ENCODE peak calls at places on chromosomes 1 and 21, in nine cellular contexts. M is glutamatergic neuron; Q is hypothalamus; S is stimulated activated CD4-positive, alpha-beta T cell treated with anti-CD3 and anti-CD28 coated beads, Interleukin-4, amount 100 ng/mL, for 48 hours; K is activated CD4-positive, alpha-beta T cell treated with anti-CD3 and anti-CD28 coated beads, Interleukin-2, amount 50 U/mL, for 48 hours; V is anterior cingulate cortex; R is neural crest cell; N is activated naive CD4-positive, alpha-beta T cell treated with anti-CD3 and anti-CD28 coated beads, Interleukin-2, amount 50 U/mL, for 16 hours; T is iris pigment epithelial cell. B is an unnamed sample.

GRCh38 chr21:38241029-38241740 is 15.6 kb upstream of the KCNJ15 start:
- DNase-seq in T (peak; percentile 25), S (no peak), N (no peak), K (no peak), R (no peak), M (no peak), V (no peak), Q (no peak), B (no peak)

GRCh38 chr1:8040586-8040985 is 14.5 kb upstream of the ERRFI1 start:
- DNase-seq in K (no peak), N (no peak), Q (no peak), R (no peak), S (no peak), M (no peak), T (peak; percentile 99), V (no peak), B (peak; percentile 84)

GRCh38 chr1:55916480-55916879 is 662.9 kb downstream of the PLPP3 start:
- DNase-seq in N (no peak), V (no peak), Q (no peak), K (no peak), S (no peak), T (peak; percentile 30), M (no peak), R (no peak), B (no peak)

GRCh38 chr21:40829308-40829707 is 17.6 kb downstream of the DSCAM start:
- DNase-seq in S (no peak), R (no peak), N (no peak), V (no peak), Q (no peak), M (no peak), K (no peak), T (no peak), B (no peak)

GRCh38 chr1:8903908-8904650 is 25.6 kb upstream of the ENO1 start:
- DNase-seq in Q (no peak), T (peak; percentile 99), N (no peak), R (no peak), M (no peak), S (no peak), K (no peak), V (peak; percentile 22), B (peak; percentile 64)

GRCh38 chr1:18907914-18908845 is 5.8 kb upstream of the ALDH4A1 start:
- DNase-seq in Q (peak; percentile 19), N (no peak), T (peak; percentile 53), M (no peak), R (no peak), S (no peak), K (no peak), V (no peak), B (no peak)

GRCh38 chr1:235923466-235924008 is 56.8 kb upstream of the LYST start:
- DNase-seq in V (no peak), R (no peak), S (no peak), T (no peak), M (no peak), Q (no peak), N (no peak), K (no peak), B (no peak)

GRCh38 chr1:47231314-47232186 is 475 bp downstream of the TAL1 start:
- DNase-seq in M (no peak), V (peak; percentile 31), K (peak; percentile 22), R (peak; percentile 29), N (no peak), Q (no peak), S (no peak), T (peak; percentile 53), B (no peak)

GRCh38 chr1:25795955-25796806 is 3.8 kb upstream of the SELENON start:
- DNase-seq in N (peak; percentile 37), R (no peak), K (peak; percentile 33), S (no peak), Q (no peak), T (no peak), M (no peak), V (no peak), B (no peak)

GRCh38 chr1:164664127-164664526 is 105.1 kb downstream of the PBX1 start:
- DNase-seq in S (no peak), V (no peak), N (no peak), K (no peak), M (no peak), T (no peak), R (no peak), Q (no peak), B (no peak)

GRCh38 chr1:211635602-211636205 is 39.7 kb downstream of the NEK2 start:
- DNase-seq in S (no peak), M (no peak), R (no peak), K (no peak), T (no peak), N (no peak), V (no peak), Q (no peak), B (no peak)

GRCh38 chr1:55716610-55717009 is 501.4 kb upstream of the USP24 start:
- DNase-seq in Q (no peak), V (no peak), K (no peak), S (no peak), M (no peak), R (no peak), T (peak; percentile 86), N (no peak), B (no peak)

GRCh38 chr1:245153645-245154428 is 948 bp upstream of the KIF26B start:
- DNase-seq in R (peak; percentile 29), Q (no peak), S (no peak), V (no peak), N (peak; percentile 13), T (peak; percentile 34), M (peak; percentile 43), K (peak; percentile 18), B (no peak)

GRCh38 chr21:38392722-38393121 is 105.6 kb downstream of the ERG start:
- DNase-seq in T (no peak), M (no peak), V (no peak), K (no peak), S (no peak), N (no peak), R (no peak), Q (no peak), B (no peak)

GRCh38 chr1:2404890-2405511 is 7.4 kb downstream of the PEX10 start:
- DNase-seq in M (no peak), Q (no peak), R (no peak), V (no peak), S (no peak), K (no peak), N (no peak), T (peak; percentile 45), B (no peak)

B was measured in tibial nerve.